ENCODE peak calls at places on chromosomes 5 and 9, in nine cellular contexts. One of them, this sample, is unnamed.

GRCh38 chr9:131394464-131395026 is 659 bp downstream of the PRRC2B start:
- DNase-seq in Panc1: no peak
- DNase-seq in gastrocnemius medialis: no peak
- DNase-seq in AG09309: no peak
- DNase-seq in fibroblast of lung: peak
- DNase-seq in GM12864: no peak
- DNase-seq in IMR-90: no peak
- DNase-seq in lower leg skin: no peak
- DNase-seq in AG10803: peak
- DNase-seq in this sample: no peak

GRCh38 chr9:135515083-135515511 is 6.1 kb upstream of the LCN1 start:
- DNase-seq in gastrocnemius medialis: no peak
- DNase-seq in AG09309: no peak
- DNase-seq in lower leg skin: no peak
- DNase-seq in fibroblast of lung: no peak
- DNase-seq in Panc1: no peak
- DNase-seq in GM12864: no peak
- DNase-seq in AG10803: no peak
- DNase-seq in IMR-90: no peak
- DNase-seq in this sample: no peak

GRCh38 chr5:40514986-40515385 is 164.7 kb upstream of the PTGER4 start:
- DNase-seq in gastrocnemius medialis: no peak
- DNase-seq in AG09309: no peak
- DNase-seq in GM12864: no peak
- DNase-seq in AG10803: no peak
- DNase-seq in fibroblast of lung: no peak
- DNase-seq in IMR-90: no peak
- DNase-seq in lower leg skin: no peak
- DNase-seq in Panc1: no peak
- DNase-seq in this sample: no peak

GRCh38 chr9:3875371-3876132 is 349.8 kb upstream of the RFX3 start:
- DNase-seq in AG10803: peak
- DNase-seq in IMR-90: peak
- DNase-seq in lower leg skin: no peak
- DNase-seq in gastrocnemius medialis: no peak
- DNase-seq in fibroblast of lung: peak
- DNase-seq in GM12864: no peak
- DNase-seq in AG09309: peak
- DNase-seq in Panc1: peak
- DNase-seq in this sample: no peak

GRCh38 chr9:120713257-120714087 is 798 bp downstream of the MEGF9 start:
- DNase-seq in fibroblast of lung: peak
- DNase-seq in lower leg skin: no peak
- DNase-seq in IMR-90: no peak
- DNase-seq in AG09309: no peak
- DNase-seq in Panc1: no peak
- DNase-seq in AG10803: no peak
- DNase-seq in GM12864: no peak
- DNase-seq in gastrocnemius medialis: no peak
- DNase-seq in this sample: no peak

GRCh38 chr9:82680179-82680935 is 382.6 kb downstream of the RASEF start:
- DNase-seq in Panc1: no peak
- DNase-seq in fibroblast of lung: no peak
- DNase-seq in GM12864: no peak
- DNase-seq in IMR-90: no peak
- DNase-seq in gastrocnemius medialis: no peak
- DNase-seq in lower leg skin: no peak
- DNase-seq in AG09309: no peak
- DNase-seq in AG10803: no peak
- DNase-seq in this sample: no peak

GRCh38 chr5:179378441-179379271 is 33.4 kb upstream of the ADAMTS2 start:
- DNase-seq in GM12864: no peak
- DNase-seq in AG10803: peak
- DNase-seq in gastrocnemius medialis: no peak
- DNase-seq in AG09309: peak
- DNase-seq in Panc1: no peak
- DNase-seq in fibroblast of lung: peak
- DNase-seq in IMR-90: peak
- DNase-seq in lower leg skin: no peak
- DNase-seq in this sample: no peak

GRCh38 chr5:54243483-54244080 is 66.8 kb downstream of the ARL15 start:
- DNase-seq in gastrocnemius medialis: no peak
- DNase-seq in GM12864: no peak
- DNase-seq in fibroblast of lung: peak
- DNase-seq in AG10803: peak
- DNase-seq in AG09309: no peak
- DNase-seq in Panc1: no peak
- DNase-seq in lower leg skin: no peak
- DNase-seq in IMR-90: peak
- DNase-seq in this sample: no peak

GRCh38 chr5:42950466-42951168 is 89.5 kb downstream of the ANXA2R start:
- DNase-seq in fibroblast of lung: peak
- DNase-seq in GM12864: no peak
- DNase-seq in Panc1: peak
- DNase-seq in AG09309: peak
- DNase-seq in lower leg skin: peak
- DNase-seq in AG10803: peak
- DNase-seq in IMR-90: peak
- DNase-seq in gastrocnemius medialis: peak
- DNase-seq in this sample: peak

GRCh38 chr5:42951169-42951846 is 88.8 kb downstream of the ANXA2R start:
- DNase-seq in Panc1: no peak
- DNase-seq in AG09309: no peak
- DNase-seq in GM12864: no peak
- DNase-seq in lower leg skin: peak
- DNase-seq in IMR-90: peak
- DNase-seq in AG10803: peak
- DNase-seq in gastrocnemius medialis: peak
- DNase-seq in fibroblast of lung: peak
- DNase-seq in this sample: no peak

GRCh38 chr5:42952575-42952974 is 87.5 kb downstream of the ANXA2R start:
- DNase-seq in AG10803: no peak
- DNase-seq in Panc1: no peak
- DNase-seq in gastrocnemius medialis: no peak
- DNase-seq in fibroblast of lung: no peak
- DNase-seq in IMR-90: no peak
- DNase-seq in lower leg skin: no peak
- DNase-seq in AG09309: no peak
- DNase-seq in GM12864: no peak
- DNase-seq in this sample: no peak

GRCh38 chr5:42953061-42953460 is 87.1 kb downstream of the ANXA2R start:
- DNase-seq in lower leg skin: no peak
- DNase-seq in GM12864: no peak
- DNase-seq in AG09309: no peak
- DNase-seq in fibroblast of lung: peak
- DNase-seq in Panc1: no peak
- DNase-seq in AG10803: peak
- DNase-seq in gastrocnemius medialis: no peak
- DNase-seq in IMR-90: peak
- DNase-seq in this sample: no peak

GRCh38 chr5:42951847-42952411 is 88.2 kb downstream of the ANXA2R start:
- DNase-seq in AG09309: no peak
- DNase-seq in IMR-90: peak
- DNase-seq in Panc1: no peak
- DNase-seq in lower leg skin: no peak
- DNase-seq in fibroblast of lung: peak
- DNase-seq in AG10803: peak
- DNase-seq in gastrocnemius medialis: no peak
- DNase-seq in GM12864: no peak
- DNase-seq in this sample: no peak
- TF ChIP-seq CTCF in AG09309: no peak
- TF ChIP-seq CTCF in IMR-90: no peak
- TF ChIP-seq CTCF in Panc1: no peak
- TF ChIP-seq CTCF in lower leg skin: no peak
- TF ChIP-seq CTCF in fibroblast of lung: no peak
- TF ChIP-seq CTCF in AG10803: no peak
- TF ChIP-seq CTCF in gastrocnemius medialis: no peak
- TF ChIP-seq CTCF in GM12864: no peak
- TF ChIP-seq CTCF in this sample: no peak

GRCh38 chr5:78507531-78507930 is 141.0 kb downstream of the LHFPL2 start:
- DNase-seq in Panc1: no peak
- DNase-seq in IMR-90: no peak
- DNase-seq in GM12864: no peak
- DNase-seq in AG09309: no peak
- DNase-seq in gastrocnemius medialis: no peak
- DNase-seq in lower leg skin: no peak
- DNase-seq in fibroblast of lung: no peak
- DNase-seq in AG10803: no peak
- DNase-seq in this sample: no peak
- H3K4me3 ChIP-seq in Panc1: no peak
- H3K4me3 ChIP-seq in IMR-90: no peak
- H3K4me3 ChIP-seq in GM12864: no peak
- H3K4me3 ChIP-seq in AG09309: no peak
- H3K4me3 ChIP-seq in gastrocnemius medialis: no peak
- H3K4me3 ChIP-seq in lower leg skin: no peak
- H3K4me3 ChIP-seq in fibroblast of lung: no peak
- H3K4me3 ChIP-seq in AG10803: no peak
- H3K4me3 ChIP-seq in this sample: peak

GRCh38 chr9:70998962-70999361 is 122.5 kb downstream of the TRPM3 start:
- DNase-seq in Panc1: no peak
- DNase-seq in fibroblast of lung: no peak
- DNase-seq in AG09309: peak
- DNase-seq in lower leg skin: no peak
- DNase-seq in IMR-90: peak
- DNase-seq in gastrocnemius medialis: no peak
- DNase-seq in AG10803: peak
- DNase-seq in GM12864: no peak
- DNase-seq in this sample: no peak

GRCh38 chr9:71005456-71005855 is 116.0 kb downstream of the TRPM3 start:
- DNase-seq in fibroblast of lung: no peak
- DNase-seq in gastrocnemius medialis: no peak
- DNase-seq in IMR-90: no peak
- DNase-seq in AG10803: no peak
- DNase-seq in lower leg skin: no peak
- DNase-seq in GM12864: no peak
- DNase-seq in AG09309: no peak
- DNase-seq in Panc1: no peak
- DNase-seq in this sample: no peak

GRCh38 chr9:71004196-71004595 is 117.2 kb downstream of the TRPM3 start:
- DNase-seq in gastrocnemius medialis: no peak
- DNase-seq in AG10803: peak
- DNase-seq in fibroblast of lung: peak
- DNase-seq in Panc1: no peak
- DNase-seq in IMR-90: peak
- DNase-seq in AG09309: no peak
- DNase-seq in lower leg skin: no peak
- DNase-seq in GM12864: no peak
- DNase-seq in this sample: no peak

GRCh38 chr9:71003346-71003745 is 118.1 kb downstream of the TRPM3 start:
- DNase-seq in AG10803: no peak
- DNase-seq in Panc1: no peak
- DNase-seq in gastrocnemius medialis: no peak
- DNase-seq in GM12864: no peak
- DNase-seq in IMR-90: no peak
- DNase-seq in lower leg skin: no peak
- DNase-seq in AG09309: no peak
- DNase-seq in fibroblast of lung: no peak
- DNase-seq in this sample: no peak

DNA sequence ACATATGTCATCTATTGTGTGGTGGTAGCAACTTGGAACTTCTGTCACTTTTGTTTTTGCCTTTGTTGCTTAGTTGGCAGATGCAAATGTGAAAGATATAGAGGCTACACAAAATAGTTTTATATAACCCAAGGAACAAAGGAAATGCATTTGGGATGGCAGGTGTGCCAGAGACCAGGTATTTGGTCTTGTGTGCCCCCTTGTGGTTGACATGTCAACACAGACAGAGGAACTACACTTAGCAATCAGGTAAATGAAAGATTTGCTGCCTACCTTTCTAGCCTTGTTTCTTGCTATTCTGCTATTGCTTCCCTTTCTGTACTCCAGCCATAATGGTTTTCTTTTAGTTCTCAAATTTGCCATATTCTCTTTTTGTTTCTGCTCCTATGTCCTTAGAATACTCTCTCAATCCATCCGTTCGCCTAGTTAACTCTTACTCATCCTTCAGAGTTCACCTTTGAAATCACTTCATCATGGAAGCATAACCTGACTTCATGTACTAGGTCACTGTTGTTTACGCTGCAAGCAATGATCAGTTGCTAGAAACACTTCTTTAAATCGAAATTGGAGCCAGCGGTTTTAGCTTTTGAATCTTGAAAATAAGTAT is 119.5 kb downstream of the TRPM3 start:
- DNase-seq in IMR-90: peak
- DNase-seq in gastrocnemius medialis: no peak
- DNase-seq in fibroblast of lung: peak
- DNase-seq in Panc1: peak
- DNase-seq in AG09309: peak
- DNase-seq in lower leg skin: no peak
- DNase-seq in AG10803: peak
- DNase-seq in GM12864: no peak
- DNase-seq in this sample: no peak
- TF ChIP-seq CTCF in IMR-90: peak
- TF ChIP-seq CTCF in gastrocnemius medialis: peak
- TF ChIP-seq CTCF in fibroblast of lung: peak
- TF ChIP-seq CTCF in Panc1: peak
- TF ChIP-seq CTCF in AG09309: peak
- TF ChIP-seq CTCF in lower leg skin: no peak
- TF ChIP-seq CTCF in AG10803: peak
- TF ChIP-seq CTCF in GM12864: peak
- TF ChIP-seq CTCF in this sample: no peak

GRCh38 chr5:108417166-108417670 is 35.3 kb upstream of the FBXL17 start:
- DNase-seq in AG10803: no peak
- DNase-seq in gastrocnemius medialis: no peak
- DNase-seq in fibroblast of lung: no peak
- DNase-seq in GM12864: no peak
- DNase-seq in lower leg skin: no peak
- DNase-seq in IMR-90: no peak
- DNase-seq in AG09309: no peak
- DNase-seq in Panc1: no peak
- DNase-seq in this sample: no peak

GRCh38 chr5:108420755-108421154 is 38.9 kb upstream of the FBXL17 start:
- DNase-seq in Panc1: no peak
- DNase-seq in GM12864: no peak
- DNase-seq in IMR-90: no peak
- DNase-seq in AG09309: no peak
- DNase-seq in gastrocnemius medialis: no peak
- DNase-seq in lower leg skin: no peak
- DNase-seq in fibroblast of lung: no peak
- DNase-seq in AG10803: no peak
- DNase-seq in this sample: no peak

GRCh38 chr5:108420182-108420581 is 38.3 kb upstream of the FBXL17 start:
- DNase-seq in gastrocnemius medialis: peak
- DNase-seq in lower leg skin: no peak
- DNase-seq in GM12864: no peak
- DNase-seq in fibroblast of lung: no peak
- DNase-seq in AG09309: no peak
- DNase-seq in IMR-90: no peak
- DNase-seq in AG10803: no peak
- DNase-seq in Panc1: no peak
- DNase-seq in this sample: no peak

GRCh38 chr5:108418172-108418571 is 36.3 kb upstream of the FBXL17 start:
- DNase-seq in IMR-90: no peak
- DNase-seq in GM12864: no peak
- DNase-seq in AG10803: peak
- DNase-seq in lower leg skin: peak
- DNase-seq in fibroblast of lung: no peak
- DNase-seq in AG09309: no peak
- DNase-seq in gastrocnemius medialis: peak
- DNase-seq in Panc1: no peak
- DNase-seq in this sample: no peak

DNA sequence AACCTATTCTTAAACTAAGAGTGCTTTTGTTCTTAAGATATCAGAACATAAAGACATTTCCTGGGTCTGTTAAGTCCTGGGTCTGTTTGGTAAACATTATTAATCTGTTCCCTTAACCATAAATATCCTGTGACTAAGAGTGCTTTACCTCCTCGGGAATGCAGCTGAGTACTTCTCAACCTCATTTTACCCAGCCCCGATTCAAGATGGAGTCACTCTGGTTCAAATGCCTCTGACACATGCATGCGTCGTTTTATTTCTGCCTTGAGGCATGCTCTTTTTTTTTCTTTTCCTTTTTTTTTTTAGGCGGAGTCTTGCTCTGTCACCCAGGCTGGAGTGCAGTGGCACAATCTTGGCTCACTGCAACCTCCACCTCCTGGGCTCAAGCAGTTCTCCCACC is 39.8 kb upstream of the FBXL17 start:
- DNase-seq in GM12864: no peak
- DNase-seq in gastrocnemius medialis: no peak
- DNase-seq in Panc1: no peak
- DNase-seq in AG10803: no peak
- DNase-seq in fibroblast of lung: no peak
- DNase-seq in IMR-90: peak
- DNase-seq in AG09309: no peak
- DNase-seq in lower leg skin: no peak
- DNase-seq in this sample: no peak
- H3K4me3 ChIP-seq in GM12864: no peak
- H3K4me3 ChIP-seq in gastrocnemius medialis: no peak
- H3K4me3 ChIP-seq in Panc1: no peak
- H3K4me3 ChIP-seq in AG10803: no peak
- H3K4me3 ChIP-seq in fibroblast of lung: no peak
- H3K4me3 ChIP-seq in IMR-90: no peak
- H3K4me3 ChIP-seq in AG09309: no peak
- H3K4me3 ChIP-seq in lower leg skin: no peak
- H3K4me3 ChIP-seq in this sample: no peak

This sample was measured in thoracic aorta.